ENCODE peak calls at places on chromosomes 16 and 17, in nine cellular contexts. A is retinal pigment epithelial cell, C is skeletal muscle cell, D is suprapubic skin, B is chondrocyte, X is hypothalamus, W is HTR-8/SVneo, O is GM12891, M is HuH-7.5. H is an unnamed sample.

GRCh38 chr16:24544640-24545039 is 5.3 kb downstream of the RBBP6 start:
- DNase-seq in A (no peak), X (no peak), M (no peak), D (no peak), W (no peak), B (no peak), C (no peak), O (no peak), H (no peak)

GRCh38 chr17:16886655-16887322 is 85.1 kb downstream of the TNFRSF13B start:
- DNase-seq in D (no peak), C (no peak), B (no peak), M (no peak), W (no peak), X (no peak), O (no peak), A (no peak), H (no peak)

GRCh38 chr16:8735574-8735973 is 61.2 kb downstream of the ABAT start:
- DNase-seq in M (no peak), D (peak), C (no peak), W (no peak), A (no peak), O (no peak), B (no peak), X (no peak), H (no peak)

GRCh38 chr17:65531508-65532431 is 29.7 kb downstream of the AXIN2 start:
- DNase-seq in D (no peak), X (no peak), C (no peak), W (no peak), O (no peak), M (peak), A (no peak), B (no peak), H (no peak)

GRCh38 chr16:3195975-3196374 is 8.0 kb downstream of the OR1F1 start:
- DNase-seq in O (no peak), C (no peak), B (no peak), X (no peak), A (no peak), W (no peak), D (no peak), M (no peak), H (no peak)

GRCh38 chr16:89853306-89853993 is 19.9 kb upstream of the TCF25 start:
- DNase-seq in A (no peak), B (no peak), O (no peak), X (no peak), W (no peak), C (no peak), D (no peak), M (no peak), H (no peak)

GRCh38 chr17:17231621-17232302 is 5.2 kb downstream of the FLCN start:
- DNase-seq in A (no peak), O (no peak), B (peak), D (no peak), X (no peak), C (no peak), W (no peak), M (no peak), H (no peak)

GRCh38 chr17:76148015-76148326 is 6.9 kb upstream of the FOXJ1 start:
- DNase-seq in D (no peak), M (no peak), X (no peak), W (no peak), C (no peak), O (no peak), A (no peak), B (no peak), H (no peak)

GRCh38 chr17:61126476-61127240 is 273.0 kb upstream of the TBX2 start:
- DNase-seq in O (no peak), X (no peak), M (no peak), W (no peak), D (no peak), A (no peak), B (no peak), C (no peak), H (no peak)

GRCh38 chr16:88382491-88383400 is at the start of gene ZNF469:
- DNase-seq in M (no peak), D (peak), A (no peak), X (no peak), B (peak), W (peak), C (no peak), O (no peak), H (no peak)

GRCh38 chr17:69516911-69517310 is 102.4 kb downstream of the MAP2K6 start:
- DNase-seq in C (no peak), M (no peak), O (no peak), B (no peak), D (no peak), X (no peak), W (no peak), A (no peak), H (no peak)

GRCh38 chr17:9183297-9183696 is 162.0 kb downstream of the NTN1 start:
- DNase-seq in O (no peak), X (no peak), C (no peak), W (no peak), A (no peak), B (no peak), D (no peak), M (no peak), H (no peak)

GRCh38 chr16:7378024-7378695 is 45.5 kb downstream of the RBFOX1 start:
- DNase-seq in W (no peak), B (no peak), O (no peak), M (no peak), D (no peak), X (no peak), C (no peak), A (no peak), H (no peak)

H was measured in mammary epithelial cell.